ENCODE peak calls at places on chromosomes 5 and 9, in five cellular contexts. One of them, this sample, is unnamed.

GRCh38 chr9:109192732-109193361 is 25.8 kb upstream of the FRRS1L start:
- DNase-seq in mesendoderm: peak; percentile 69
- DNase-seq in fibroblast of lung: peak; percentile 7
- DNase-seq in T1000: no peak
- DNase-seq in fibroblast of the aortic adventitia: no peak
- DNase-seq in this sample: no peak

GRCh38 chr5:32710859-32711692 is at the start of gene NPR3:
- DNase-seq in mesendoderm: no peak
- DNase-seq in fibroblast of lung: peak; percentile 57
- DNase-seq in T1000: peak; percentile 36
- DNase-seq in fibroblast of the aortic adventitia: peak; percentile 80
- DNase-seq in this sample: no peak

GRCh38 chr5:159010611-159011497 is 88.9 kb downstream of the EBF1 start:
- DNase-seq in mesendoderm: peak; percentile 68
- DNase-seq in fibroblast of lung: no peak
- DNase-seq in T1000: no peak
- DNase-seq in fibroblast of the aortic adventitia: peak; percentile 51
- DNase-seq in this sample: peak; percentile 52

GRCh38 chr5:9069650-9070049 is 476.2 kb downstream of the SEMA5A start:
- DNase-seq in mesendoderm: no peak
- DNase-seq in fibroblast of lung: peak; percentile 61
- DNase-seq in T1000: no peak
- DNase-seq in fibroblast of the aortic adventitia: no peak
- DNase-seq in this sample: no peak

GRCh38 chr5:35773936-35774335 is 82.8 kb upstream of the IL7R start:
- DNase-seq in mesendoderm: no peak
- DNase-seq in fibroblast of lung: peak; percentile 56
- DNase-seq in T1000: no peak
- DNase-seq in fibroblast of the aortic adventitia: peak; percentile 11
- DNase-seq in this sample: no peak

GRCh38 chr9:134273647-134274046 is 52.6 kb upstream of the RXRA start:
- DNase-seq in mesendoderm: no peak
- DNase-seq in fibroblast of lung: no peak
- DNase-seq in T1000: no peak
- DNase-seq in fibroblast of the aortic adventitia: no peak
- DNase-seq in this sample: no peak

GRCh38 chr9:109604788-109605187 is 106.7 kb upstream of the PTPN3 start:
- DNase-seq in mesendoderm: no peak
- DNase-seq in fibroblast of lung: peak; percentile 14
- DNase-seq in T1000: no peak
- DNase-seq in fibroblast of the aortic adventitia: peak; percentile 15
- DNase-seq in this sample: no peak

GRCh38 chr9:88536951-88537742 is 2.2 kb downstream of the NXNL2 start:
- DNase-seq in mesendoderm: no peak
- DNase-seq in fibroblast of lung: no peak
- DNase-seq in T1000: no peak
- DNase-seq in fibroblast of the aortic adventitia: no peak
- DNase-seq in this sample: no peak

GRCh38 chr9:113993838-113994540 is 84.1 kb downstream of the AMBP start:
- DNase-seq in mesendoderm: no peak
- DNase-seq in fibroblast of lung: peak; percentile 84
- DNase-seq in T1000: no peak
- DNase-seq in fibroblast of the aortic adventitia: peak; percentile 93
- DNase-seq in this sample: no peak

GRCh38 chr9:27430754-27431540 is 93.1 kb upstream of the IFNK start:
- DNase-seq in mesendoderm: peak; percentile 60
- DNase-seq in fibroblast of lung: no peak
- DNase-seq in T1000: no peak
- DNase-seq in fibroblast of the aortic adventitia: no peak
- DNase-seq in this sample: no peak

GRCh38 chr9:16898464-16898863 is 28.0 kb upstream of the BNC2 start:
- DNase-seq in mesendoderm: no peak
- DNase-seq in fibroblast of lung: no peak
- DNase-seq in T1000: no peak
- DNase-seq in fibroblast of the aortic adventitia: no peak
- DNase-seq in this sample: no peak

GRCh38 chr9:80540387-80540786 is 968.6 kb downstream of the TLE4 start:
- DNase-seq in mesendoderm: no peak
- DNase-seq in fibroblast of lung: no peak
- DNase-seq in T1000: no peak
- DNase-seq in fibroblast of the aortic adventitia: no peak
- DNase-seq in this sample: no peak

GRCh38 chr5:40078907-40079575 is 600.7 kb upstream of the PTGER4 start:
- DNase-seq in mesendoderm: peak; percentile 48
- DNase-seq in fibroblast of lung: no peak
- DNase-seq in T1000: no peak
- DNase-seq in fibroblast of the aortic adventitia: peak; percentile 14
- DNase-seq in this sample: no peak

GRCh38 chr5:174722500-174722899 is 1.9 kb upstream of the MSX2 start:
- DNase-seq in mesendoderm: no peak
- DNase-seq in fibroblast of lung: no peak
- DNase-seq in T1000: no peak
- DNase-seq in fibroblast of the aortic adventitia: no peak
- DNase-seq in this sample: no peak

GRCh38 chr9:70093095-70093494 is 49.4 kb downstream of the MAMDC2 start:
- DNase-seq in mesendoderm: no peak
- DNase-seq in fibroblast of lung: no peak
- DNase-seq in T1000: no peak
- DNase-seq in fibroblast of the aortic adventitia: no peak
- DNase-seq in this sample: no peak

GRCh38 chr9:125638646-125639045 is 68.4 kb downstream of the MAPKAP1 start:
- DNase-seq in mesendoderm: no peak
- DNase-seq in fibroblast of lung: no peak
- DNase-seq in T1000: no peak
- DNase-seq in fibroblast of the aortic adventitia: no peak
- DNase-seq in this sample: no peak

GRCh38 chr5:134026521-134027202 is 21.9 kb upstream of the VDAC1 start:
- DNase-seq in mesendoderm: peak; percentile 90
- DNase-seq in fibroblast of lung: peak; percentile 74
- DNase-seq in T1000: no peak
- DNase-seq in fibroblast of the aortic adventitia: peak; percentile 59
- DNase-seq in this sample: no peak

GRCh38 chr5:127070243-127070642 is 3.1 kb downstream of the C5orf63 start:
- DNase-seq in mesendoderm: no peak
- DNase-seq in fibroblast of lung: no peak
- DNase-seq in T1000: no peak
- DNase-seq in fibroblast of the aortic adventitia: no peak
- DNase-seq in this sample: no peak

GRCh38 chr5:118891252-118891651 is 97.1 kb downstream of the DTWD2 start:
- DNase-seq in mesendoderm: no peak
- DNase-seq in fibroblast of lung: peak; percentile 61
- DNase-seq in T1000: no peak
- DNase-seq in fibroblast of the aortic adventitia: no peak
- DNase-seq in this sample: no peak

GRCh38 chr5:132257131-132258101 is at the start of gene PDLIM4:
- DNase-seq in mesendoderm: peak; percentile 65
- DNase-seq in fibroblast of lung: peak; percentile 56
- DNase-seq in T1000: peak; percentile 22
- DNase-seq in fibroblast of the aortic adventitia: no peak
- DNase-seq in this sample: no peak

GRCh38 chr9:135990468-135991429 is 29.6 kb upstream of the UBAC1 start:
- DNase-seq in mesendoderm: peak; percentile 83
- DNase-seq in fibroblast of lung: peak; percentile 55
- DNase-seq in T1000: no peak
- DNase-seq in fibroblast of the aortic adventitia: peak; percentile 56
- DNase-seq in this sample: no peak

GRCh38 chr5:136062563-136063274 is 33.9 kb downstream of the TGFBI start:
- DNase-seq in mesendoderm: peak; percentile 86
- DNase-seq in fibroblast of lung: peak; percentile 44
- DNase-seq in T1000: no peak
- DNase-seq in fibroblast of the aortic adventitia: peak; percentile 66
- DNase-seq in this sample: no peak

GRCh38 chr9:95435074-95435728 is 81.6 kb downstream of the PTCH1 start:
- DNase-seq in mesendoderm: peak; percentile 38
- DNase-seq in fibroblast of lung: no peak
- DNase-seq in T1000: no peak
- DNase-seq in fibroblast of the aortic adventitia: no peak
- DNase-seq in this sample: no peak

GRCh38 chr5:61342066-61342465 is 10.0 kb downstream of the ZSWIM6 start:
- DNase-seq in mesendoderm: peak; percentile 42
- DNase-seq in fibroblast of lung: peak; percentile 89
- DNase-seq in T1000: peak; percentile 17
- DNase-seq in fibroblast of the aortic adventitia: peak; percentile 64
- DNase-seq in this sample: no peak